ENCODE peak calls at places on chromosomes 16 and 17, in seven cellular contexts. Z, F, K, B, Y, D and E are unnamed samples.

GRCh38 chr16:24198807-24199533 is 57.2 kb upstream of the CACNG3 start:
- DNase-seq in Z (no peak), F (no peak), K (peak), B (no peak), Y (no peak), D (no peak), E (peak)

GRCh38 chr16:53566568-53566967 is 63.6 kb upstream of the AKTIP start:
- DNase-seq in Z (no peak), F (no peak), K (no peak), B (no peak), Y (no peak), D (no peak), E (no peak)

GRCh38 chr17:32569171-32570080 is 82.6 kb downstream of the CDK5R1 start:
- DNase-seq in Z (no peak), F (peak), K (no peak), B (no peak), Y (no peak), D (no peak), E (no peak)

GRCh38 chr17:61533797-61534196 is 57.2 kb downstream of the NACA2 start:
- DNase-seq in Z (no peak), F (no peak), K (no peak), B (no peak), Y (no peak), D (no peak), E (no peak)

GRCh38 chr16:54208262-54208661 is 78.3 kb downstream of the IRX3 start:
- DNase-seq in Z (no peak), F (peak), K (no peak), B (no peak), Y (peak), D (no peak), E (no peak)

GRCh38 chr17:76725580-76726230 is 701 bp downstream of the JMJD6 start:
- DNase-seq in Z (peak), F (peak), K (peak), B (peak), Y (no peak), D (no peak), E (no peak)

GRCh38 chr16:12239953-12240485 is 263.5 kb downstream of the SNX29 start:
- DNase-seq in Z (no peak), F (peak), K (no peak), B (no peak), Y (no peak), D (no peak), E (peak)

GRCh38 chr17:74922172-74922571 is 883 bp downstream of the USH1G start:
- DNase-seq in Z (no peak), F (no peak), K (peak), B (no peak), Y (no peak), D (no peak), E (no peak)

GRCh38 chr17:40466298-40466971 is 23.2 kb downstream of the IGFBP4 start:
- DNase-seq in Z (no peak), F (no peak), K (no peak), B (no peak), Y (no peak), D (no peak), E (no peak)

GRCh38 chr17:79484600-79485398 is 126.1 kb downstream of the RBFOX3 start:
- DNase-seq in Z (no peak), F (no peak), K (no peak), B (no peak), Y (no peak), D (no peak), E (no peak)

GRCh38 chr17:79487149-79487548 is 123.7 kb downstream of the RBFOX3 start:
- DNase-seq in Z (no peak), F (no peak), K (no peak), B (no peak), Y (no peak), D (no peak), E (no peak)

GRCh38 chr17:79485991-79486390 is 124.9 kb downstream of the RBFOX3 start:
- DNase-seq in Z (peak), F (no peak), K (no peak), B (no peak), Y (no peak), D (no peak), E (no peak)

GRCh38 chr17:79483842-79484241 is 127.0 kb downstream of the RBFOX3 start:
- DNase-seq in Z (no peak), F (no peak), K (no peak), B (no peak), Y (no peak), D (no peak), E (no peak)

DNA sequence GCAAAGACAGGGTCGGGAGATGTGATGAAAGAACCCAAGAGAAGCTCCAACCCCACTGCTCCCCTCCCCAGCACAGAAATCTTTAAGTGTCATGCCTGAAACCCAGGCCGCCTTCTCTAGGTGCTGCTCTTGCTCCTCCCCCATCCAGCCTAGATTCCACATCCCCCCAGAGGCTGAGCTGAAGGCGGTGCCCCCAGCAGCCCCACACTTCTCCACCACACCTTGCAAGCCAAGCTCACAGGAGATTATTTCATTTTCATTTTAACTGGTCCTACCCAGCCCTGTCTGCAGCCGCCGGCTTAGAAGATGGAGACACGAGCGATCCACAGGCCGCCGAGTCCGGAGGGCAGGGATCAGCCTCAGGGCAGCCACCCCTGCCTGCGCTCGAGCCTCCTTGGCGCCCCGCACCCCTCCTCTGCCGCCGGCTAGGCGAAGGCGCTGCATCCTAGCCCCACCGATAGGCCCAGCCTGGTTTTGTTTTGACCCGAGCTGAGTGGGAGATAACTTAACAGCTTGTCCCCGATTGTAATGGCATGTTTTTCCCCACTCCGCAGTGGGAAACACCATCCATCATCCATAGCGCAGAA is 125.4 kb downstream of the RBFOX3 start:
- DNase-seq in Z (no peak), F (no peak), K (no peak), B (no peak), Y (no peak), D (no peak), E (no peak)
- TF ChIP-seq EZH2 in Z (no peak), F (no peak), K (no peak), B (no peak), Y (no peak), D (no peak), E (no peak)

DNA sequence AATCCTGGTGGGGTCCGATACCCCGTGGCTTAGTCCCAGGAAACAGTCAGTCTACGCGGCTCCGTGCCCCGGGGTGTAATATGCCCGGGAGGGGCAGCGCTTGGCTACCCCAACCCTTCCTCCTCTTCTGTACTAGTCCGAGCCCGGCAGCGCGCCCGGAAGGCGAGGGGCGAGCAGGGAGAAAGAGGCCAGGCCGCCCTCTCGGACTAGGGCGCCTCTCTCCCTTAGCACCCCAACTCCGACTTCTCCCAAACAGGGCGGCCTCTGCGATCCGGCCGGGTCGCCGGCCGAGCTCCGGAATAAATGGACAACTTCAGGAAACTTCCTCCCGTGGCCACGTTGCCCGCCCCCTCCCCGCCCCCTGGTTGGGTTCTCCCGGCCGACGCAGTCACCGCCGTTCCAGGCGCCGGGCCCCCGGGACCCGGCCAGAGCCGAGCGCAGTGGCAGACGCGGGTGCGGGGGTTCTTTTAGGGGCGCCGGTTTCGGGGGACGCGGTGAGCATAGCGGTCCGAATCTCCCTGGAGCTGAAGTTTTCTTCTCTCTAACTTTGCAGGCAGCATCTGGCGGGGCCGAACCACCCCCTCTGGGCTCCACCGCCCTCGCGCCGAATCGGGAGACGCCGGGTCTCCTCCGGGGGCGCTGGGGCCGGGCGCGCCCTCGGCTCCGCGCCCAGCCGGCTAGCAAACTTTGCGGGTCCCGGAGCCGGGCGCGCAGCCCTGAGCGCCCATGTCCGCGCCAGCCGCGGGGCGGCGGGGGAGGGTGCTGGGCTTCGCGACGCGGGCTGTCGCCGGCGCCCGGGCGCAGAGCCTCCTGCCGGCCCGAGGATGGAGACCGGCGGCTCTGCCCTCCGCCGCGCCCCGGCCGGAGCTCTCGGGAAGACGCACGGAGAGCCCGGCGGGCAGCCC is at the start of gene SDK2:
- DNase-seq in Z (peak), F (peak), K (peak), B (no peak), Y (peak), D (no peak), E (no peak)
- TF ChIP-seq EZH2 in Z (no peak), F (peak), K (no peak), B (peak), Y (no peak), D (no peak), E (no peak)

DNA sequence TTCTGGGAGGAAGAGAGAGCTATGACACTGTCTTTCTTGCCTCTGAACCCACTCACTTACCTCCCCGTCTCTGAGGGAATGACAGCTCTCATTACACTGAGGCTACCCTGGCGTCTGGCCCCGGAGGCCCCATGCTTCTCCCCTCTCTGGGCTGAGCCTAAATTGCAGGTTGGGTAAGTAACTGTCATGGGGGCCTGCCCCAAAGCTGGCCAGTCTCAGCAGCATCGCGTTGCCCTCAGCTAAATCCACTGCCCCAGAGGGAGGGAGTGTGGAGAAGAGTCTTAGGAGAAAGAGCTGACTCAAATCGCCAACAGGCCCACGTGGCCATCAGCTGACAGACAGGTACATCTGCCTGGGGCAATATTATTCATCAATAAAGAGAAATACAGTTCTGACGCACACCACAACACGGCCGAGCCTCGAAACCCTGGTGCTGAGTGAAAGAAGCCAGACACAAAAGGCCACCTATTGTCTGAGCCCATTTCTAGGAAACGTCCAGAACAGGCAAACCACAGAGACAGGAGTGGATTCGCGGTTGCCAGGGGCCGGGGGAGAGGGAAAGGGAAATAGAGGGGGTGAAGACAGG is 156.3 kb downstream of the C16orf95 start:
- DNase-seq in Z (no peak), F (no peak), K (no peak), B (no peak), Y (no peak), D (no peak), E (no peak)
- TF ChIP-seq EZH2 in Z (no peak), F (no peak), K (no peak), B (no peak), Y (no peak), D (no peak), E (no peak)

GRCh38 chr17:39027037-39027436 is 59.8 kb upstream of the FBXO47 start:
- DNase-seq in Z (peak), F (peak), K (peak), B (peak), Y (peak), D (no peak), E (peak)
- TF ChIP-seq EZH2 in Z (no peak), F (no peak), K (no peak), B (no peak), Y (no peak), D (no peak), E (no peak)

GRCh38 chr17:9004132-9004960 is 17.0 kb upstream of the NTN1 start:
- DNase-seq in Z (peak), F (no peak), K (peak), B (no peak), Y (peak), D (no peak), E (no peak)
- TF ChIP-seq EZH2 in Z (peak), F (no peak), K (peak), B (peak), Y (peak), D (peak), E (peak)

DNA sequence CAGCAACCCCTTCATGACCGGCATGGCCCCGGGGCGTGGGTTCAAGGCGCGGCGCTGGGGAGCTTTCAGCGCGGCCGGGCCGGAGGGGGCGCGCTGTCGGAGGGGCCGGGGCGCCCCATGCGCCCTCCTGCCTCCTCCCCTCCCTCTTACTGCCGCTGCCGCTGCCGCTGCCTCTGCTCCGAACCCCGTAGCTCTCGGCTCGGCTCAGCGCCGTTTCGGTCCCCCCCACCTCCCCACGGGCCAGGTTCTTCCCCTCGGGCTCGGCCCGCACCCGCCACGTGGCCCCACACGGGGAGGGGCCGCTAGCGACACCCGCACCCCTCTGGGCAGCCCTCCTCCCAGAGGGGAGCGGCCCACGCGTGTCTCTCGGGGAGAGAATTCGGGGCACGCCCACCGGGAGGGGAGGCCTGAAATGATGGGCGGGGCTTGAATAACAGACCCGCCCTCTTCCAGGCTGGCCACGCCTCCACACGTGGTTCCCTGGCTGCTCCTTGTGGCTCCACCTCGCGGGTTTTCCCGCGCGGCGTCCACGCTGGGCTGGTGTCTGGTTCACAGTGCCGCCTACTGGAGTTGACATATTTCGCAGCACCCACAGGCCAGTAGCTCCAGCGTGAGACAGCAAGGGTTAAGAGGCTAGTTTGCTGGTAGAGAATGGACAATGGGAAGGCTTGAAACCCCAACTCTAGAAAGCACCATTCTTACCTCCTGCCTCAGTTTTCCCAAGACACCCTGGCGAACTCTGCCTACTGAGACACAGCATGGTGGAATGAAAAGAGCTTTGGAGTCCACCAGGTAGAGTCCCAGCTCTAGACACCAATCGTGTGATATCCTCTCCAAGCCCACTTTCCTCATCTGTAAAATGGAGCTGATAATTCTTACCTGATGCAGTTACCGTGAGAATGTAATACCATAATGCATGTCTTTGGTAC is at the start of gene KCNH4:
- DNase-seq in Z (peak), F (peak), K (peak), B (peak), Y (peak), D (no peak), E (peak)
- TF ChIP-seq EZH2 in Z (no peak), F (no peak), K (peak), B (no peak), Y (peak), D (peak), E (peak)

DNA sequence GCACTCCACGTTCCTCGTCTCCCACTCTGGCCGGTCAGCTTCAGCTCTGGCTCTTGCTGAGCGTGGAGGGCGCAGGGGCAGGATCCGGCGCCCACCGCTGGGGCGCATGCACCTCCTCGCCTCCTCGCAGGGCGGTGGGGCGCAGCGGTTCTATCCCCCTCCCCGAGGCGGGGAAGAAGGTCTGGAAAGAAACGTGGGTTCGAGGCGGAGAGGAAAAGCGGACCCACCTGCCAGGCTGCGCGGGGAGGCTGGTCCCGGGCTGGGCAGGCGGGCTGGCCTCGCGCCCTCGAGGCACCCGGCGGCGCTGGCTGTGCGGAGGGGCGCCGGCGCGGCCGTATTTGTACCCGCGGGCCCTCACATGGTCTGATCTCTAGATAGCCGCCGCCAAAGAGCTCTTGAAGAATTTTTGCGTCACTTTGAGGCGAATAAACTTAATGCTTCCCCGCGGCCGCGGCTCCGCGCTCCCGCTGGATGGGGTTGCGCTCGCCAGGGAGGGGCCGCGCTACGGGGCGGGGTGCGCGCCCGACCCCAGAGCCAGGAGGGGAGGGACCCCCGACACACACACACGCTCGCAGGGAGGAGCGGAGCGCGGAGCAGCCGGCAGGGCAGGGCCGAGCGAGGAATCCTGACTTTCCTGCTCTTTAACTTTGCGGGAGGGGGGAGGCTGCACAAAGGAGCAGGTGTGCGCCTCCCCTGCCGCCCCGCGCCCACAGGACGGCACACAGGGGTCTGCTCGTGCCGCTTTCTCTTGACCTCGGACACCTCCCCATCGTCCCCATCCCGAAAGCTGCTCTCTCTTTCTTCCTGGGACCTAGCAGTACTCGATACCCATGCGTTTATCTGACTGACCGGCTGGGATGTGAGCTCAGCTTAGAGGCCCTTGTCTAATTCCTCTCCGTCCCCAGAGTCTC is at the start of gene SLC6A4:
- DNase-seq in Z (peak), F (peak), K (peak), B (peak), Y (peak), D (no peak), E (peak)
- TF ChIP-seq EZH2 in Z (peak), F (no peak), K (no peak), B (no peak), Y (peak), D (peak), E (peak)

GRCh38 chr17:48599373-48599772 is 5.4 kb downstream of the HOXB6 start:
- DNase-seq in Z (no peak), F (no peak), K (no peak), B (no peak), Y (no peak), D (no peak), E (no peak)

GRCh38 chr17:48601184-48601527 is 3.6 kb downstream of the HOXB6 start:
- DNase-seq in Z (no peak), F (no peak), K (no peak), B (no peak), Y (no peak), D (no peak), E (no peak)

GRCh38 chr17:48601528-48602430 is 3.0 kb downstream of the HOXB6 start:
- DNase-seq in Z (no peak), F (no peak), K (peak), B (no peak), Y (no peak), D (no peak), E (no peak)

GRCh38 chr17:48598727-48599126 is 5.1 kb upstream of the HOXB5 start:
- DNase-seq in Z (no peak), F (no peak), K (no peak), B (no peak), Y (no peak), D (no peak), E (no peak)

GRCh38 chr17:48600244-48601098 is 4.3 kb downstream of the HOXB6 start:
- DNase-seq in Z (no peak), F (no peak), K (peak), B (no peak), Y (no peak), D (no peak), E (no peak)
- TF ChIP-seq EZH2 in Z (peak), F (no peak), K (peak), B (no peak), Y (peak), D (peak), E (no peak)

GRCh38 chr16:1917665-1918111 is 527 bp downstream of the HS3ST6 start:
- DNase-seq in Z (peak), F (no peak), K (no peak), B (no peak), Y (peak), D (no peak), E (no peak)
- TF ChIP-seq EZH2 in Z (peak), F (peak), K (peak), B (peak), Y (peak), D (peak), E (peak)

GRCh38 chr16:73610160-73610559 is 562.2 kb upstream of the ZFHX3 start:
- DNase-seq in Z (peak), F (no peak), K (no peak), B (no peak), Y (no peak), D (no peak), E (no peak)
- TF ChIP-seq EZH2 in Z (no peak), F (no peak), K (no peak), B (no peak), Y (no peak), D (no peak), E (no peak)